ENCODE peak calls at places on chromosomes 11 and 22, in nine cellular contexts. One of them, this sample, is unnamed.

GRCh38 chr22:22692707-22693530 is 48.5 kb downstream of the GGTLC2 start:
- DNase-seq in ureter: peak; percentile 67
- DNase-seq in GM12891: peak; percentile 52
- DNase-seq in activated naive CD4-positive, alpha-beta T cell treated with anti-CD3 and anti-CD28 coated beads, Interleukin-2, amount 50 U/mL, for 72 hours: peak; percentile 81
- DNase-seq in PC-3: peak; percentile 83
- DNase-seq in NCI-H1092: peak; percentile 5
- DNase-seq in activated T-helper 9 cell treated with anti-CD3 and anti-CD28 coated beads, Interleukin-2, amount 50 U/mL, for 16 hours: peak; percentile 52
- DNase-seq in stimulated activated CD8-positive, alpha-beta memory T cell treated with anti-CD3 and anti-CD28 coated beads, Interleukin-12 subunit alpha, Interleukin-12 subunit beta, amount 100 ng/mL, for 4 hours: peak; percentile 23
- DNase-seq in effector CD4-positive, alpha-beta T cell: peak; percentile 68
- DNase-seq in this sample: peak; percentile 41

GRCh38 chr11:34640050-34640971 is 19.4 kb downstream of the EHF start:
- DNase-seq in GM12891: no peak
- DNase-seq in activated T-helper 9 cell treated with anti-CD3 and anti-CD28 coated beads, Interleukin-2, amount 50 U/mL, for 16 hours: no peak
- DNase-seq in NCI-H1092: no peak
- DNase-seq in PC-3: peak; percentile 95
- DNase-seq in activated naive CD4-positive, alpha-beta T cell treated with anti-CD3 and anti-CD28 coated beads, Interleukin-2, amount 50 U/mL, for 72 hours: no peak
- DNase-seq in effector CD4-positive, alpha-beta T cell: no peak
- DNase-seq in stimulated activated CD8-positive, alpha-beta memory T cell treated with anti-CD3 and anti-CD28 coated beads, Interleukin-12 subunit alpha, Interleukin-12 subunit beta, amount 100 ng/mL, for 4 hours: no peak
- DNase-seq in ureter: peak; percentile 84
- DNase-seq in this sample: no peak

GRCh38 chr11:134046681-134047449 is 22.0 kb upstream of the JAM3 start:
- DNase-seq in effector CD4-positive, alpha-beta T cell: no peak
- DNase-seq in ureter: no peak
- DNase-seq in NCI-H1092: no peak
- DNase-seq in stimulated activated CD8-positive, alpha-beta memory T cell treated with anti-CD3 and anti-CD28 coated beads, Interleukin-12 subunit alpha, Interleukin-12 subunit beta, amount 100 ng/mL, for 4 hours: no peak
- DNase-seq in PC-3: no peak
- DNase-seq in activated T-helper 9 cell treated with anti-CD3 and anti-CD28 coated beads, Interleukin-2, amount 50 U/mL, for 16 hours: no peak
- DNase-seq in GM12891: no peak
- DNase-seq in activated naive CD4-positive, alpha-beta T cell treated with anti-CD3 and anti-CD28 coated beads, Interleukin-2, amount 50 U/mL, for 72 hours: no peak
- DNase-seq in this sample: no peak

GRCh38 chr11:2798951-2799761 is 86.4 kb downstream of the CDKN1C start:
- DNase-seq in stimulated activated CD8-positive, alpha-beta memory T cell treated with anti-CD3 and anti-CD28 coated beads, Interleukin-12 subunit alpha, Interleukin-12 subunit beta, amount 100 ng/mL, for 4 hours: no peak
- DNase-seq in PC-3: no peak
- DNase-seq in GM12891: no peak
- DNase-seq in effector CD4-positive, alpha-beta T cell: no peak
- DNase-seq in activated T-helper 9 cell treated with anti-CD3 and anti-CD28 coated beads, Interleukin-2, amount 50 U/mL, for 16 hours: no peak
- DNase-seq in NCI-H1092: no peak
- DNase-seq in ureter: peak; percentile 19
- DNase-seq in activated naive CD4-positive, alpha-beta T cell treated with anti-CD3 and anti-CD28 coated beads, Interleukin-2, amount 50 U/mL, for 72 hours: no peak
- DNase-seq in this sample: no peak

GRCh38 chr11:116931206-116931953 is 94.0 kb upstream of the APOA1 start:
- DNase-seq in effector CD4-positive, alpha-beta T cell: peak; percentile 41
- DNase-seq in activated naive CD4-positive, alpha-beta T cell treated with anti-CD3 and anti-CD28 coated beads, Interleukin-2, amount 50 U/mL, for 72 hours: peak; percentile 47
- DNase-seq in activated T-helper 9 cell treated with anti-CD3 and anti-CD28 coated beads, Interleukin-2, amount 50 U/mL, for 16 hours: no peak
- DNase-seq in PC-3: peak; percentile 94
- DNase-seq in GM12891: no peak
- DNase-seq in NCI-H1092: no peak
- DNase-seq in stimulated activated CD8-positive, alpha-beta memory T cell treated with anti-CD3 and anti-CD28 coated beads, Interleukin-12 subunit alpha, Interleukin-12 subunit beta, amount 100 ng/mL, for 4 hours: no peak
- DNase-seq in ureter: no peak
- DNase-seq in this sample: no peak

GRCh38 chr11:46295312-46295995 is 18.0 kb downstream of the CREB3L1 start:
- DNase-seq in PC-3: no peak
- DNase-seq in ureter: peak; percentile 82
- DNase-seq in stimulated activated CD8-positive, alpha-beta memory T cell treated with anti-CD3 and anti-CD28 coated beads, Interleukin-12 subunit alpha, Interleukin-12 subunit beta, amount 100 ng/mL, for 4 hours: peak; percentile 49
- DNase-seq in GM12891: peak; percentile 92
- DNase-seq in effector CD4-positive, alpha-beta T cell: peak; percentile 69
- DNase-seq in activated naive CD4-positive, alpha-beta T cell treated with anti-CD3 and anti-CD28 coated beads, Interleukin-2, amount 50 U/mL, for 72 hours: peak; percentile 78
- DNase-seq in NCI-H1092: peak; percentile 71
- DNase-seq in activated T-helper 9 cell treated with anti-CD3 and anti-CD28 coated beads, Interleukin-2, amount 50 U/mL, for 16 hours: peak; percentile 60
- DNase-seq in this sample: peak; percentile 44

GRCh38 chr22:43342347-43343261 is 568 bp downstream of the SCUBE1 start:
- DNase-seq in activated T-helper 9 cell treated with anti-CD3 and anti-CD28 coated beads, Interleukin-2, amount 50 U/mL, for 16 hours: no peak
- DNase-seq in effector CD4-positive, alpha-beta T cell: no peak
- DNase-seq in stimulated activated CD8-positive, alpha-beta memory T cell treated with anti-CD3 and anti-CD28 coated beads, Interleukin-12 subunit alpha, Interleukin-12 subunit beta, amount 100 ng/mL, for 4 hours: no peak
- DNase-seq in activated naive CD4-positive, alpha-beta T cell treated with anti-CD3 and anti-CD28 coated beads, Interleukin-2, amount 50 U/mL, for 72 hours: no peak
- DNase-seq in GM12891: no peak
- DNase-seq in NCI-H1092: no peak
- DNase-seq in ureter: no peak
- DNase-seq in PC-3: no peak
- DNase-seq in this sample: no peak

GRCh38 chr11:36328956-36329673 is 33.0 kb downstream of the PRR5L start:
- DNase-seq in activated T-helper 9 cell treated with anti-CD3 and anti-CD28 coated beads, Interleukin-2, amount 50 U/mL, for 16 hours: no peak
- DNase-seq in ureter: no peak
- DNase-seq in effector CD4-positive, alpha-beta T cell: no peak
- DNase-seq in stimulated activated CD8-positive, alpha-beta memory T cell treated with anti-CD3 and anti-CD28 coated beads, Interleukin-12 subunit alpha, Interleukin-12 subunit beta, amount 100 ng/mL, for 4 hours: no peak
- DNase-seq in activated naive CD4-positive, alpha-beta T cell treated with anti-CD3 and anti-CD28 coated beads, Interleukin-2, amount 50 U/mL, for 72 hours: no peak
- DNase-seq in GM12891: no peak
- DNase-seq in PC-3: no peak
- DNase-seq in NCI-H1092: no peak
- DNase-seq in this sample: no peak

GRCh38 chr11:130514851-130515250 is 66.4 kb downstream of the ADAMTS15 start:
- DNase-seq in activated naive CD4-positive, alpha-beta T cell treated with anti-CD3 and anti-CD28 coated beads, Interleukin-2, amount 50 U/mL, for 72 hours: no peak
- DNase-seq in GM12891: no peak
- DNase-seq in stimulated activated CD8-positive, alpha-beta memory T cell treated with anti-CD3 and anti-CD28 coated beads, Interleukin-12 subunit alpha, Interleukin-12 subunit beta, amount 100 ng/mL, for 4 hours: no peak
- DNase-seq in ureter: no peak
- DNase-seq in NCI-H1092: no peak
- DNase-seq in activated T-helper 9 cell treated with anti-CD3 and anti-CD28 coated beads, Interleukin-2, amount 50 U/mL, for 16 hours: no peak
- DNase-seq in PC-3: no peak
- DNase-seq in effector CD4-positive, alpha-beta T cell: no peak
- DNase-seq in this sample: no peak

GRCh38 chr22:17095538-17095937 is 10.7 kb downstream of the IL17RA start:
- DNase-seq in effector CD4-positive, alpha-beta T cell: no peak
- DNase-seq in PC-3: no peak
- DNase-seq in ureter: no peak
- DNase-seq in stimulated activated CD8-positive, alpha-beta memory T cell treated with anti-CD3 and anti-CD28 coated beads, Interleukin-12 subunit alpha, Interleukin-12 subunit beta, amount 100 ng/mL, for 4 hours: no peak
- DNase-seq in NCI-H1092: no peak
- DNase-seq in activated naive CD4-positive, alpha-beta T cell treated with anti-CD3 and anti-CD28 coated beads, Interleukin-2, amount 50 U/mL, for 72 hours: no peak
- DNase-seq in activated T-helper 9 cell treated with anti-CD3 and anti-CD28 coated beads, Interleukin-2, amount 50 U/mL, for 16 hours: no peak
- DNase-seq in GM12891: no peak
- DNase-seq in this sample: no peak

GRCh38 chr11:111918390-111919256 is at the start of gene C11orf52:
- DNase-seq in PC-3: peak; percentile 97
- DNase-seq in activated naive CD4-positive, alpha-beta T cell treated with anti-CD3 and anti-CD28 coated beads, Interleukin-2, amount 50 U/mL, for 72 hours: no peak
- DNase-seq in effector CD4-positive, alpha-beta T cell: no peak
- DNase-seq in activated T-helper 9 cell treated with anti-CD3 and anti-CD28 coated beads, Interleukin-2, amount 50 U/mL, for 16 hours: no peak
- DNase-seq in GM12891: no peak
- DNase-seq in stimulated activated CD8-positive, alpha-beta memory T cell treated with anti-CD3 and anti-CD28 coated beads, Interleukin-12 subunit alpha, Interleukin-12 subunit beta, amount 100 ng/mL, for 4 hours: no peak
- DNase-seq in ureter: peak; percentile 71
- DNase-seq in NCI-H1092: peak; percentile 90
- DNase-seq in this sample: no peak

GRCh38 chr11:12216100-12216499 is 105.7 kb downstream of the MICAL2 start:
- DNase-seq in PC-3: no peak
- DNase-seq in effector CD4-positive, alpha-beta T cell: no peak
- DNase-seq in stimulated activated CD8-positive, alpha-beta memory T cell treated with anti-CD3 and anti-CD28 coated beads, Interleukin-12 subunit alpha, Interleukin-12 subunit beta, amount 100 ng/mL, for 4 hours: no peak
- DNase-seq in activated T-helper 9 cell treated with anti-CD3 and anti-CD28 coated beads, Interleukin-2, amount 50 U/mL, for 16 hours: no peak
- DNase-seq in GM12891: no peak
- DNase-seq in NCI-H1092: no peak
- DNase-seq in ureter: no peak
- DNase-seq in activated naive CD4-positive, alpha-beta T cell treated with anti-CD3 and anti-CD28 coated beads, Interleukin-2, amount 50 U/mL, for 72 hours: no peak
- DNase-seq in this sample: no peak

GRCh38 chr22:49674479-49674830 is 153.2 kb downstream of the BRD1 start:
- DNase-seq in activated T-helper 9 cell treated with anti-CD3 and anti-CD28 coated beads, Interleukin-2, amount 50 U/mL, for 16 hours: no peak
- DNase-seq in PC-3: no peak
- DNase-seq in effector CD4-positive, alpha-beta T cell: no peak
- DNase-seq in GM12891: no peak
- DNase-seq in ureter: no peak
- DNase-seq in stimulated activated CD8-positive, alpha-beta memory T cell treated with anti-CD3 and anti-CD28 coated beads, Interleukin-12 subunit alpha, Interleukin-12 subunit beta, amount 100 ng/mL, for 4 hours: no peak
- DNase-seq in activated naive CD4-positive, alpha-beta T cell treated with anti-CD3 and anti-CD28 coated beads, Interleukin-2, amount 50 U/mL, for 72 hours: no peak
- DNase-seq in NCI-H1092: no peak
- DNase-seq in this sample: no peak

GRCh38 chr11:126186708-126187481 is 24.6 kb downstream of the RPUSD4 start:
- DNase-seq in effector CD4-positive, alpha-beta T cell: no peak
- DNase-seq in stimulated activated CD8-positive, alpha-beta memory T cell treated with anti-CD3 and anti-CD28 coated beads, Interleukin-12 subunit alpha, Interleukin-12 subunit beta, amount 100 ng/mL, for 4 hours: no peak
- DNase-seq in activated naive CD4-positive, alpha-beta T cell treated with anti-CD3 and anti-CD28 coated beads, Interleukin-2, amount 50 U/mL, for 72 hours: no peak
- DNase-seq in ureter: no peak
- DNase-seq in NCI-H1092: peak; percentile 22
- DNase-seq in PC-3: no peak
- DNase-seq in GM12891: no peak
- DNase-seq in activated T-helper 9 cell treated with anti-CD3 and anti-CD28 coated beads, Interleukin-2, amount 50 U/mL, for 16 hours: no peak
- DNase-seq in this sample: no peak

GRCh38 chr11:126345283-126345682 is 10.2 kb upstream of the ST3GAL4 start:
- DNase-seq in stimulated activated CD8-positive, alpha-beta memory T cell treated with anti-CD3 and anti-CD28 coated beads, Interleukin-12 subunit alpha, Interleukin-12 subunit beta, amount 100 ng/mL, for 4 hours: no peak
- DNase-seq in activated T-helper 9 cell treated with anti-CD3 and anti-CD28 coated beads, Interleukin-2, amount 50 U/mL, for 16 hours: no peak
- DNase-seq in ureter: no peak
- DNase-seq in PC-3: no peak
- DNase-seq in activated naive CD4-positive, alpha-beta T cell treated with anti-CD3 and anti-CD28 coated beads, Interleukin-2, amount 50 U/mL, for 72 hours: no peak
- DNase-seq in GM12891: no peak
- DNase-seq in effector CD4-positive, alpha-beta T cell: no peak
- DNase-seq in NCI-H1092: no peak
- DNase-seq in this sample: no peak

GRCh38 chr11:70409871-70410270 is 11.5 kb downstream of the CTTN start:
- DNase-seq in ureter: no peak
- DNase-seq in PC-3: no peak
- DNase-seq in GM12891: no peak
- DNase-seq in NCI-H1092: no peak
- DNase-seq in stimulated activated CD8-positive, alpha-beta memory T cell treated with anti-CD3 and anti-CD28 coated beads, Interleukin-12 subunit alpha, Interleukin-12 subunit beta, amount 100 ng/mL, for 4 hours: no peak
- DNase-seq in activated T-helper 9 cell treated with anti-CD3 and anti-CD28 coated beads, Interleukin-2, amount 50 U/mL, for 16 hours: no peak
- DNase-seq in effector CD4-positive, alpha-beta T cell: no peak
- DNase-seq in activated naive CD4-positive, alpha-beta T cell treated with anti-CD3 and anti-CD28 coated beads, Interleukin-2, amount 50 U/mL, for 72 hours: no peak
- DNase-seq in this sample: no peak

GRCh38 chr11:128911701-128912100 is 20.5 kb downstream of the KCNJ5 start:
- DNase-seq in PC-3: no peak
- DNase-seq in effector CD4-positive, alpha-beta T cell: no peak
- DNase-seq in stimulated activated CD8-positive, alpha-beta memory T cell treated with anti-CD3 and anti-CD28 coated beads, Interleukin-12 subunit alpha, Interleukin-12 subunit beta, amount 100 ng/mL, for 4 hours: no peak
- DNase-seq in activated naive CD4-positive, alpha-beta T cell treated with anti-CD3 and anti-CD28 coated beads, Interleukin-2, amount 50 U/mL, for 72 hours: no peak
- DNase-seq in activated T-helper 9 cell treated with anti-CD3 and anti-CD28 coated beads, Interleukin-2, amount 50 U/mL, for 16 hours: no peak
- DNase-seq in NCI-H1092: no peak
- DNase-seq in GM12891: no peak
- DNase-seq in ureter: no peak
- DNase-seq in this sample: no peak

GRCh38 chr22:31278643-31279326 is 13.5 kb downstream of the PIK3IP1 start:
- DNase-seq in activated naive CD4-positive, alpha-beta T cell treated with anti-CD3 and anti-CD28 coated beads, Interleukin-2, amount 50 U/mL, for 72 hours: peak; percentile 28
- DNase-seq in stimulated activated CD8-positive, alpha-beta memory T cell treated with anti-CD3 and anti-CD28 coated beads, Interleukin-12 subunit alpha, Interleukin-12 subunit beta, amount 100 ng/mL, for 4 hours: no peak
- DNase-seq in NCI-H1092: no peak
- DNase-seq in activated T-helper 9 cell treated with anti-CD3 and anti-CD28 coated beads, Interleukin-2, amount 50 U/mL, for 16 hours: no peak
- DNase-seq in effector CD4-positive, alpha-beta T cell: peak; percentile 46
- DNase-seq in ureter: no peak
- DNase-seq in PC-3: no peak
- DNase-seq in GM12891: no peak
- DNase-seq in this sample: no peak

GRCh38 chr11:16806791-16807190 is 68.3 kb downstream of the C11orf58 start:
- DNase-seq in ureter: no peak
- DNase-seq in stimulated activated CD8-positive, alpha-beta memory T cell treated with anti-CD3 and anti-CD28 coated beads, Interleukin-12 subunit alpha, Interleukin-12 subunit beta, amount 100 ng/mL, for 4 hours: no peak
- DNase-seq in activated naive CD4-positive, alpha-beta T cell treated with anti-CD3 and anti-CD28 coated beads, Interleukin-2, amount 50 U/mL, for 72 hours: no peak
- DNase-seq in PC-3: no peak
- DNase-seq in NCI-H1092: no peak
- DNase-seq in effector CD4-positive, alpha-beta T cell: no peak
- DNase-seq in activated T-helper 9 cell treated with anti-CD3 and anti-CD28 coated beads, Interleukin-2, amount 50 U/mL, for 16 hours: no peak
- DNase-seq in GM12891: no peak
- DNase-seq in this sample: no peak

GRCh38 chr22:19803736-19804267 is 43.2 kb downstream of the TBX1 start:
- DNase-seq in ureter: no peak
- DNase-seq in activated naive CD4-positive, alpha-beta T cell treated with anti-CD3 and anti-CD28 coated beads, Interleukin-2, amount 50 U/mL, for 72 hours: no peak
- DNase-seq in effector CD4-positive, alpha-beta T cell: no peak
- DNase-seq in PC-3: no peak
- DNase-seq in stimulated activated CD8-positive, alpha-beta memory T cell treated with anti-CD3 and anti-CD28 coated beads, Interleukin-12 subunit alpha, Interleukin-12 subunit beta, amount 100 ng/mL, for 4 hours: no peak
- DNase-seq in GM12891: no peak
- DNase-seq in NCI-H1092: no peak
- DNase-seq in activated T-helper 9 cell treated with anti-CD3 and anti-CD28 coated beads, Interleukin-2, amount 50 U/mL, for 16 hours: no peak
- DNase-seq in this sample: no peak

GRCh38 chr11:57434640-57435546 is 8.0 kb upstream of the SLC43A3 start:
- DNase-seq in effector CD4-positive, alpha-beta T cell: no peak
- DNase-seq in PC-3: peak; percentile 91
- DNase-seq in activated naive CD4-positive, alpha-beta T cell treated with anti-CD3 and anti-CD28 coated beads, Interleukin-2, amount 50 U/mL, for 72 hours: no peak
- DNase-seq in ureter: no peak
- DNase-seq in NCI-H1092: no peak
- DNase-seq in stimulated activated CD8-positive, alpha-beta memory T cell treated with anti-CD3 and anti-CD28 coated beads, Interleukin-12 subunit alpha, Interleukin-12 subunit beta, amount 100 ng/mL, for 4 hours: no peak
- DNase-seq in GM12891: no peak
- DNase-seq in activated T-helper 9 cell treated with anti-CD3 and anti-CD28 coated beads, Interleukin-2, amount 50 U/mL, for 16 hours: no peak
- DNase-seq in this sample: no peak

GRCh38 chr11:44711113-44711512 is 15.6 kb upstream of the TSPAN18 start:
- DNase-seq in ureter: no peak
- DNase-seq in NCI-H1092: peak; percentile 60
- DNase-seq in activated T-helper 9 cell treated with anti-CD3 and anti-CD28 coated beads, Interleukin-2, amount 50 U/mL, for 16 hours: no peak
- DNase-seq in effector CD4-positive, alpha-beta T cell: no peak
- DNase-seq in GM12891: no peak
- DNase-seq in PC-3: no peak
- DNase-seq in stimulated activated CD8-positive, alpha-beta memory T cell treated with anti-CD3 and anti-CD28 coated beads, Interleukin-12 subunit alpha, Interleukin-12 subunit beta, amount 100 ng/mL, for 4 hours: no peak
- DNase-seq in activated naive CD4-positive, alpha-beta T cell treated with anti-CD3 and anti-CD28 coated beads, Interleukin-2, amount 50 U/mL, for 72 hours: no peak
- DNase-seq in this sample: no peak

GRCh38 chr11:76214968-76215548 is 8.8 kb upstream of the WNT11 start:
- DNase-seq in PC-3: no peak
- DNase-seq in stimulated activated CD8-positive, alpha-beta memory T cell treated with anti-CD3 and anti-CD28 coated beads, Interleukin-12 subunit alpha, Interleukin-12 subunit beta, amount 100 ng/mL, for 4 hours: no peak
- DNase-seq in activated naive CD4-positive, alpha-beta T cell treated with anti-CD3 and anti-CD28 coated beads, Interleukin-2, amount 50 U/mL, for 72 hours: no peak
- DNase-seq in NCI-H1092: no peak
- DNase-seq in effector CD4-positive, alpha-beta T cell: no peak
- DNase-seq in ureter: no peak
- DNase-seq in GM12891: no peak
- DNase-seq in activated T-helper 9 cell treated with anti-CD3 and anti-CD28 coated beads, Interleukin-2, amount 50 U/mL, for 16 hours: no peak
- DNase-seq in this sample: no peak